ENCODE peak calls at places on chromosomes 11 and 22, in eight cellular contexts. O, V, T, U, A, F, Z and X are unnamed samples.

GRCh38 chr11:18322818-18323570 is 627 bp downstream of the GTF2H1 start:
- DNase-seq in O (no peak), V (no peak), T (no peak), U (no peak), A (no peak), F (no peak), Z (no peak), X (no peak)

GRCh38 chr22:26593763-26594162 is 3.8 kb upstream of the TPST2 start:
- DNase-seq in O (no peak), V (no peak), T (no peak), U (no peak), A (no peak), F (no peak), Z (no peak), X (no peak)

GRCh38 chr11:32109596-32109995 is 18.7 kb downstream of the RCN1 start:
- DNase-seq in O (no peak), V (no peak), T (no peak), U (no peak), A (no peak), F (no peak), Z (no peak), X (no peak)

GRCh38 chr22:17999851-18000250 is 24.5 kb downstream of the MICAL3 start:
- DNase-seq in O (no peak), V (no peak), T (no peak), U (no peak), A (no peak), F (no peak), Z (no peak), X (no peak)

GRCh38 chr22:33380789-33381530 is 322.8 kb upstream of the SYN3 start:
- DNase-seq in O (no peak), V (no peak), T (no peak), U (peak; percentile 95), A (no peak), F (peak; percentile 44), Z (no peak), X (no peak)

GRCh38 chr11:80722616-80723015 is 1281.8 kb upstream of the TENM4 start:
- DNase-seq in O (no peak), V (no peak), T (no peak), U (no peak), A (no peak), F (no peak), Z (no peak), X (no peak)

GRCh38 chr11:72254299-72254993 is 10.5 kb upstream of the PHOX2A start:
- DNase-seq in O (no peak), V (no peak), T (no peak), U (no peak), A (no peak), F (no peak), Z (no peak), X (no peak)

GRCh38 chr11:103628121-103628520 is 408.3 kb upstream of the DDI1 start:
- DNase-seq in O (no peak), V (no peak), T (no peak), U (no peak), A (no peak), F (no peak), Z (no peak), X (no peak)